ENCODE peak calls at places on chromosomes 2 and 18, in six cellular contexts. C, M, N, U, L and Q are unnamed samples.
A peak's percentile ranks its signal among the peaks of the same experiment; 100 is the strongest.

GRCh38 chr2:46352621-46353020 is 55.4 kb downstream of the EPAS1 start:
- DNase-seq in C (no peak), M (no peak), N (no peak), U (no peak), L (no peak), Q (no peak)

GRCh38 chr18:79786781-79787526 is 10.8 kb upstream of the KCNG2 start:
- DNase-seq in C (peak; percentile 67), M (no peak), N (no peak), U (no peak), L (no peak), Q (no peak)

GRCh38 chr2:201432551-201433388 is 18.5 kb downstream of the TRAK2 start:
- DNase-seq in C (no peak), M (no peak), N (no peak), U (peak; percentile 75), L (no peak), Q (no peak)

GRCh38 chr2:86254576-86255538 is 55.6 kb downstream of the MRPL35 start:
- DNase-seq in C (no peak), M (no peak), N (no peak), U (peak; percentile 64), L (no peak), Q (no peak)

GRCh38 chr18:13217466-13217961 is 1.0 kb upstream of the LDLRAD4 start:
- DNase-seq in C (peak; percentile 85), M (peak; percentile 87), N (no peak), U (peak; percentile 83), L (peak; percentile 46), Q (peak; percentile 84)

GRCh38 chr18:60570172-60570571 is 197.6 kb upstream of the MC4R start:
- DNase-seq in C (no peak), M (no peak), N (no peak), U (no peak), L (no peak), Q (no peak)

GRCh38 chr2:1051075-1051474 is 100.4 kb downstream of the SNTG2 start:
- DNase-seq in C (no peak), M (no peak), N (no peak), U (no peak), L (no peak), Q (no peak)

GRCh38 chr2:43370705-43371104 is 144.3 kb upstream of the ZFP36L2 start:
- DNase-seq in C (no peak), M (no peak), N (no peak), U (no peak), L (no peak), Q (no peak)

GRCh38 chr2:195575021-195575420 is 82.0 kb upstream of the SLC39A10 start:
- DNase-seq in C (no peak), M (no peak), N (no peak), U (no peak), L (no peak), Q (no peak)

GRCh38 chr2:237156131-237156856 is 70.6 kb downstream of the COPS8 start:
- DNase-seq in C (peak; percentile 60), M (no peak), N (no peak), U (no peak), L (no peak), Q (no peak)

GRCh38 chr2:170822292-170822884 is 5.7 kb downstream of the GAD1 start:
- DNase-seq in C (peak; percentile 76), M (peak; percentile 77), N (no peak), U (no peak), L (peak; percentile 23), Q (no peak)

GRCh38 chr2:170821631-170822291 is 5.1 kb downstream of the GAD1 start:
- DNase-seq in C (peak; percentile 72), M (no peak), N (no peak), U (no peak), L (no peak), Q (no peak)

GRCh38 chr2:170823800-170824153 is 7.1 kb downstream of the GAD1 start:
- DNase-seq in C (no peak), M (no peak), N (no peak), U (no peak), L (no peak), Q (no peak)

GRCh38 chr2:170824526-170825015 is 7.9 kb downstream of the GAD1 start:
- DNase-seq in C (no peak), M (no peak), N (no peak), U (no peak), L (no peak), Q (no peak)

GRCh38 chr2:170822885-170823799 is 6.5 kb downstream of the GAD1 start:
- DNase-seq in C (peak; percentile 76), M (peak; percentile 66), N (no peak), U (no peak), L (no peak), Q (no peak)
- H3K4me3 ChIP-seq in C (peak overlapping the region; percentile 67), M (peak overlapping the region; percentile 47), N (no peak overlapping the region), U (no peak overlapping the region), L (peak overlapping the region; percentile 53), Q (peak overlapping the region; percentile 65)

DNA sequence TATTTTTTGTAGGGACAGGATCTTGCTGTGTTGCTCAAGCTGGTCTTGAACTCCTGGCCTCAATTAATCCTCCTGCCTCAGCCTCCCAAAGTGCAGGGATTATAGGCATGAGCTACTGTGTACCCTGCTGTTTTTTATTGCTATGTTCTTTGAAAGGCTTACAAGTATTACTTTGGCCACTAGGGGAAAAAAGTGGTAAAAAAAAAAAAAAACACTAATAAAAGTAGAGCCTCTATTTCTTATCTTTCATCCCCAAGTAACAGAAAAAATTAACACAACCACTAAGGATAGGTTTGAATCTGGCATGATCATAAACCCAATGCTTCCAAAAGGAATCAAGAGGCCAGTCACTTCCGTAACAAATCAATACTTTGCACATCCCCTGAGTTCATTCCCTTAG is 11.6 kb downstream of the NOL10 start:
- DNase-seq in C (no peak), M (no peak), N (no peak), U (no peak), L (no peak), Q (no peak)
- TF ChIP-seq CTCF in C (no peak), M (peak; percentile 29), N (peak; percentile 57), U (peak; percentile 10), L (no peak), Q (no peak)

GRCh38 chr2:158969717-158970521 is 1.5 kb downstream of the TANC1 start:
- DNase-seq in C (no peak), M (peak; percentile 41), N (peak; percentile 36), U (peak; percentile 67), L (no peak), Q (peak; percentile 81)
- H3K27ac ChIP-seq in C (peak overlapping the region; percentile 51), M (no peak overlapping the region), N (peak overlapping the region; percentile 48), U (no peak overlapping the region), L (no peak overlapping the region), Q (peak overlapping the region; percentile 93)

DNA sequence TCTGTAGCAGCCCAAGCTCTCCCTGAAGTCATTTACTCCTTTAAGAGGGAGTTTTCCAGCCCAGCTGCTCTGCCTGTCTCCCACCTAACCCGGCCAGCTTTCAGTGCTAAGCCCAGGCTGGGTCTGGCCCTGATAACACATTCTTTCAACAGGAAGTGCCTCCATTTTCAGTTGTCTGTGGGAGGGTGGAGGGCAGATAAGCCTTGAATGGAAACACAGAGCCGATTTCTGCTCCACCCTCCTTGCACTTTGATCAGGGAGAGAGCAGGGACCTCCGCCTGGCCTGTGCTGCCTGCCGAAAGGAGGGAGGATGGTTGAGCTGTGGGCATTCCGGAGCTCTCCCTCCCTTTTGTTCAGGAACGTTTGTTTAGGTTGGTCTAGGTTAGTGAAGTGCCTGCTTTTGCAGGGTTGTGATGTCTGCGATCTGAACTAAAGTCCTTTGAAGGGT is 24.8 kb downstream of the GATA6 start:
- DNase-seq in C (no peak), M (peak; percentile 55), N (no peak), U (no peak), L (no peak), Q (no peak)
- H3K4me3 ChIP-seq in C (no peak overlapping the region), M (no peak overlapping the region), N (no peak overlapping the region), U (no peak overlapping the region), L (no peak overlapping the region), Q (peak overlapping the region; percentile 60)

GRCh38 chr2:24353364-24353763 is 7.0 kb downstream of the ITSN2 start:
- DNase-seq in C (no peak), M (no peak), N (no peak), U (no peak), L (no peak), Q (no peak)

GRCh38 chr2:24351627-24351938 is 8.8 kb downstream of the ITSN2 start:
- DNase-seq in C (no peak), M (no peak), N (no peak), U (no peak), L (no peak), Q (no peak)

GRCh38 chr2:24352664-24353063 is 7.7 kb downstream of the ITSN2 start:
- DNase-seq in C (no peak), M (no peak), N (no peak), U (no peak), L (no peak), Q (no peak)

GRCh38 chr2:24350826-24351626 is 9.3 kb downstream of the ITSN2 start:
- DNase-seq in C (no peak), M (no peak), N (no peak), U (no peak), L (no peak), Q (no peak)

DNA sequence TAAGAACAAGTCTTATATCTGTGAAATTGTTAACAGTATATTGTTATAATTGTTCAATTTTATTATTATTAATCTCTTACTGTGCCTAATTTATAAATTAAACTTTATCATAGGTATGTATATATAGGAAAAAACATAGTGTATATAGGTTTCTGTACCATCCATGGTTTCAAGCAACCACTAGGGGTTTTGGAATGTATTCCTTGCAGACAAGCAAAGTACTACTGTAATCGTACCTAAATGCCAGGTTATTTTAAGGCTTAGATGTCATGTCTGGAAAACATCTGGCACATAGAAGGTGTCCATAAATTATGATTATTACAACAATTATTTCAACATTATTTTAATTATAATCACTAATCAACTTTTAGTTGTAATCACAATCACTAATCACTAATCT is 8.4 kb downstream of the ITSN2 start:
- DNase-seq in C (no peak), M (no peak), N (no peak), U (no peak), L (no peak), Q (no peak)
- TF ChIP-seq CTCF in C (no peak), M (peak; percentile 23), N (no peak), U (no peak), L (no peak), Q (no peak)

DNA sequence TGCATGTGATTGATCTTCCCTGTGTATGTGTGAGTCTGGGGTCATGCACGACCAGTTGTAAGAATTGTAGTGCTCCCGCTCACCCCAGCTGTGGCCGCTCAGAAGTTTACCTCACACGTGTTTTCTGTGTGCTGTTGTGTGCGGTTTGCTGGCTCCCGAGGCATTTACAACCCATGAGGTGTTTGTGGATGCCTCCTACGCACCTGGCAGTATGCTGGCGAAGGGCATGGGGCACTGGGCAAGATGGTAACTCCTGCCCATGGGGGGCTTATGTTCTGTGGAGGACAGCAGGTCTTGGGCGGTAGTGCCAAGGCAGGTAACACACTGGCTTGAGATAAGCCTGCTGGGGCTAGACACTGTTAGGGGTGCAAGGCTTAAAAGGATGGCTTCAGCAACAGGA is 102.6 kb upstream of the HS6ST1 start:
- DNase-seq in C (peak; percentile 61), M (no peak), N (no peak), U (no peak), L (no peak), Q (peak; percentile 41)
- H3K27ac ChIP-seq in C (no peak overlapping the region), M (no peak overlapping the region), N (peak overlapping the region; percentile 84), U (no peak overlapping the region), L (no peak overlapping the region), Q (no peak overlapping the region)

DNA sequence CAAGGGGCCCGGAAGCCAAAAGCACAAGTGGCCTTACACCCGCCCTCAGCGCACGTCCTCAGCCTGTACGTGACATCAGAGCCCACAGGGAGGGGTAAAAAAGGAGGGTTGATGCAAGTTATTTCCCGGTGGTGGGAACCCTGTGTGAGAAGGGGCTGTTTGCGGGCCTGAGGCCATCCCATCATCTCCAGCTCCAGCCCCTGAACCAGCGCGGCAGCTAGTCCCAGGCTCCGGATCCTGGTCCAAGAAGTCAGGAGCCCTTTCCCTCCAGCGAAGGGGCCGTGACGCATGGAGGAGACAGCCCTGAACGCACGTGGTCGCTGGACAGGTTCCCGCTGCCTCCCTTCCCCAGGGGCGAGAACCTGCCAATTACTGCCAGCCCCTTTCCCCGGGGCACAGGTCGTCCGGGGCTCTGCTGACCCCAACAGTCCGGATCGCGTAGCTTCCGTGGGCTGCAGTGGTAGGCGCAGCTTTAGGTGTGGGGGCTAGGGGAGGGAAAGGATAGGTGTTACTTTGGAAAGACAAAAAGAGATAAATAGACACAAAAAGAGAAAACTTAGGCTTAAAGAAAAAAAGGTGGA is 1.3 kb upstream of the LRP2 start:
- DNase-seq in C (peak; percentile 79), M (peak; percentile 76), N (no peak), U (no peak), L (peak; percentile 28), Q (no peak)
- H3K4me3 ChIP-seq in C (peak overlapping the region; percentile 76), M (peak overlapping the region; percentile 93), N (peak overlapping the region; percentile 52), U (no peak overlapping the region), L (peak overlapping the region; percentile 80), Q (peak overlapping the region; percentile 81)